ENCODE peak calls at places on chromosomes 2 and 18, in six cellular contexts. Q, A, N, E, F and M are unnamed samples.

GRCh38 chr2:28269019-28269784 is 123.5 kb upstream of the FOSL2 start:
- DNase-seq in Q (no peak), A (peak), N (no peak), E (peak), F (peak), M (peak)

GRCh38 chr2:180983468-180984388 is 3.3 kb downstream of the UBE2E3 start:
- DNase-seq in Q (no peak), A (peak), N (no peak), E (peak), F (peak), M (peak)

GRCh38 chr18:32911660-32912284 is 138.9 kb upstream of the KLHL14 start:
- DNase-seq in Q (no peak), A (no peak), N (no peak), E (no peak), F (peak), M (no peak)

GRCh38 chr2:136351684-136352083 is 233.7 kb upstream of the CXCR4 start:
- DNase-seq in Q (no peak), A (no peak), N (no peak), E (no peak), F (no peak), M (no peak)

GRCh38 chr18:31661965-31662364 is 22.4 kb downstream of the B4GALT6 start:
- DNase-seq in Q (no peak), A (no peak), N (no peak), E (no peak), F (peak), M (no peak)

GRCh38 chr2:166917433-166917832 is 29.2 kb downstream of the XIRP2 start:
- DNase-seq in Q (no peak), A (no peak), N (no peak), E (peak), F (peak), M (no peak)

GRCh38 chr18:39721712-39722111 is 2156.1 kb upstream of the CELF4 start:
- DNase-seq in Q (no peak), A (no peak), N (no peak), E (no peak), F (peak), M (no peak)

GRCh38 chr2:77005522-77005921 is 516.7 kb downstream of the LRRTM4 start:
- DNase-seq in Q (no peak), A (no peak), N (no peak), E (no peak), F (no peak), M (no peak)

GRCh38 chr18:45856526-45856925 is 31.1 kb downstream of the SIGLEC15 start:
- DNase-seq in Q (no peak), A (no peak), N (no peak), E (no peak), F (peak), M (no peak)

GRCh38 chr2:169542433-169542832 is 31.2 kb downstream of the FASTKD1 start:
- DNase-seq in Q (no peak), A (no peak), N (no peak), E (no peak), F (no peak), M (no peak)

GRCh38 chr18:14907420-14907819 is 159.4 kb downstream of the ANKRD30B start:
- DNase-seq in Q (no peak), A (no peak), N (no peak), E (no peak), F (no peak), M (no peak)

GRCh38 chr2:217826505-217826904 is 176.3 kb downstream of the TNS1 start:
- DNase-seq in Q (peak), A (peak), N (no peak), E (no peak), F (no peak), M (peak)

GRCh38 chr2:18176679-18177215 is 298.3 kb downstream of the KCNS3 start:
- DNase-seq in Q (no peak), A (no peak), N (no peak), E (no peak), F (no peak), M (no peak)

GRCh38 chr2:11764359-11764758 is 17.9 kb downstream of the LPIN1 start:
- DNase-seq in Q (no peak), A (peak), N (no peak), E (no peak), F (no peak), M (no peak)

GRCh38 chr2:179936654-179937053 is 70.4 kb downstream of the CWC22 start:
- DNase-seq in Q (no peak), A (peak), N (no peak), E (peak), F (no peak), M (peak)

GRCh38 chr2:3638456-3638810 is 19.6 kb upstream of the ALLC start:
- DNase-seq in Q (no peak), A (no peak), N (peak), E (no peak), F (no peak), M (peak)

GRCh38 chr2:200494048-200494447 is 15.8 kb downstream of the KCTD18 start:
- DNase-seq in Q (no peak), A (no peak), N (no peak), E (no peak), F (no peak), M (no peak)

GRCh38 chr2:199955007-199955338 is 318 bp downstream of the TYW5 start:
- DNase-seq in Q (no peak), A (no peak), N (no peak), E (no peak), F (no peak), M (no peak)

GRCh38 chr2:43426305-43427031 is 169.4 kb downstream of the THADA start:
- DNase-seq in Q (peak), A (peak), N (peak), E (peak), F (peak), M (peak)

GRCh38 chr2:221831051-221831450 is 258.9 kb upstream of the EPHA4 start:
- DNase-seq in Q (no peak), A (no peak), N (no peak), E (no peak), F (no peak), M (no peak)

GRCh38 chr2:183607995-183608394 is 483.8 kb downstream of the NUP35 start:
- DNase-seq in Q (no peak), A (no peak), N (no peak), E (no peak), F (no peak), M (no peak)

GRCh38 chr2:201057715-201058248 is 13.7 kb downstream of the HYCC2 start:
- DNase-seq in Q (no peak), A (no peak), N (no peak), E (no peak), F (no peak), M (no peak)

GRCh38 chr2:182952741-182953450 is 85.4 kb downstream of the NCKAP1 start:
- DNase-seq in Q (no peak), A (no peak), N (no peak), E (no peak), F (peak), M (no peak)

GRCh38 chr2:50181212-50181611 is 850.7 kb downstream of the NRXN1 start:
- DNase-seq in Q (no peak), A (no peak), N (no peak), E (no peak), F (no peak), M (no peak)

GRCh38 chr2:136871424-136871823 is 106.1 kb downstream of the THSD7B start:
- DNase-seq in Q (no peak), A (no peak), N (no peak), E (no peak), F (no peak), M (no peak)

GRCh38 chr2:197711576-197711975 is 6.4 kb downstream of the MARS2 start:
- DNase-seq in Q (no peak), A (no peak), N (no peak), E (no peak), F (peak), M (no peak)

GRCh38 chr18:5107990-5108389 is 89.1 kb downstream of the AKAIN1 start:
- DNase-seq in Q (no peak), A (no peak), N (no peak), E (no peak), F (no peak), M (no peak)

GRCh38 chr2:216205486-216205885 is 96.3 kb downstream of the XRCC5 start:
- DNase-seq in Q (no peak), A (no peak), N (no peak), E (no peak), F (no peak), M (no peak)

GRCh38 chr2:72757177-72757775 is 68.6 kb downstream of the EXOC6B start:
- DNase-seq in Q (no peak), A (no peak), N (no peak), E (peak), F (peak), M (peak)

GRCh38 chr2:58240938-58241755 is at the start of gene FANCL:
- DNase-seq in Q (peak), A (peak), N (peak), E (peak), F (peak), M (peak)

GRCh38 chr18:33761363-33761762 is 183.3 kb downstream of the ASXL3 start:
- DNase-seq in Q (peak), A (no peak), N (no peak), E (peak), F (peak), M (peak)

GRCh38 chr2:110216199-110216598 is 3.9 kb upstream of the MTLN start:
- DNase-seq in Q (no peak), A (no peak), N (no peak), E (no peak), F (no peak), M (no peak)

GRCh38 chr2:110216803-110217202 is 4.5 kb upstream of the MTLN start:
- DNase-seq in Q (no peak), A (no peak), N (no peak), E (no peak), F (no peak), M (no peak)

GRCh38 chr2:110215566-110216158 is 3.3 kb upstream of the MTLN start:
- DNase-seq in Q (no peak), A (no peak), N (no peak), E (no peak), F (no peak), M (no peak)

DNA sequence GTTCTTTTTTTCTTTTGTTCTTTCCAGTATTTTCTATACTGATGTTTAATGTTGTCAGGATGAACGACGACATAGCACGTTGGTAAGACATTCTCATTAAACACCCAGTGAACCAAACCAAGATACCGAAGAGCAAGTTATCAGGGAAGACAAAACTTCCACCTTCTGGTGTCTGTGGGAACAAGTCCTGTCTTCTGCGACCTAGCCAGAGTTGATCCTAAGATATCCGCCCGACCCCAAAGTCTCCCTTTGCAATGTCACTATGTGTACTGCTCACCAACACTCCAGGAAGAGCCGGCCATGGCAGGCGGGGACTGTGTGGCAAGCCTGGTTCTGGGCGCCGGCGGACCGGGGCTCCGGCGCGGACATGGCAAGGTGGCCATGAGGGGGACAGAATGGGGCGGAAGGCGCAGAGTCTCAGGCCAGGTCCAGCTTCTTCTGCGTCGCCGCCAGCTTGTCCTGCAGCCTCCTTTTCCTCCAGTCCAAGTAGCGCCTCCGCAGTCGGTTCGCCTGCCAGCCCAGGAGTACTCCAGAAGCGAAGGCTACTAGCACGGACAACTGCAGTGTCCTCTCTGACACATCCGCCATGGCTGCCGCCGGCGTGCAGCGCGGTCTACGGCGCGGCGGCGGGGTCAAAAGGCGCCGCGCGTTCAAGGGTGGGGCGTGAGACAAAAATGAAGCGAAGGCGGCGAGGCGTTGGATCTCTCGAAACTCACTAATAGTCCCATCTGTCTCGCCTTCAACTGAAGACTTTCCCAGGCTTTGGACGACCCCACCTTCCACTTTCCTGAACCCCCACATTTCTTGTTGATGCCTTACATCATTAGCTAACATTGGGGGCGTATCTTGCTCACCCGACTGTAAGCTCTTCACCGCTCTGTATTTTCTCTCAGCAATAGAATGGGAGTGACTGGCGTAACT is at the start of gene MTLN:
- DNase-seq in Q (peak), A (peak), N (peak), E (peak), F (peak), M (peak)
- TF ChIP-seq POLR2A in Q (peak), A (peak), N (peak), E (peak), F (peak), M (no peak)

DNA sequence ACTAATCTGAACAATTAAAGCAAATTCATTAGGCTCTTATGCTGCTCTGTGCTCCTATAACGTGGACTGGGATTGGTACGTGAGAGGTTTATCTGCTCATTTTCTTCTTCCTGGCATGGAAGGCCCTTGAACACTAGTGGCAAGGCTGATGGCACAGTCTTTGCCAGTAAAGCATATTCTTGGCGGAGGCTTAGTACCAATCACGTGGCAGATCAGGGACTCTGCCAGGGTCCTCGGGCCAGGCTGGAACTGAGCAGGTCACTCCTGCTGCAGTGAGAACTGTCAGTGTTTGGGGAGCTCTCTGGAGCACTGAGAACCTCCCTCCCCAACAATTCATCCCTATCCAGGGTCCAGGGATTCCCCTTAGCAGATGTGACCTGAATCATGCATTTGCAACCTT is 3.7 kb upstream of the ALPK2 start:
- DNase-seq in Q (no peak), A (no peak), N (no peak), E (no peak), F (no peak), M (no peak)
- TF ChIP-seq POLR2A in Q (no peak), A (no peak), N (no peak), E (no peak), F (no peak), M (no peak)

DNA sequence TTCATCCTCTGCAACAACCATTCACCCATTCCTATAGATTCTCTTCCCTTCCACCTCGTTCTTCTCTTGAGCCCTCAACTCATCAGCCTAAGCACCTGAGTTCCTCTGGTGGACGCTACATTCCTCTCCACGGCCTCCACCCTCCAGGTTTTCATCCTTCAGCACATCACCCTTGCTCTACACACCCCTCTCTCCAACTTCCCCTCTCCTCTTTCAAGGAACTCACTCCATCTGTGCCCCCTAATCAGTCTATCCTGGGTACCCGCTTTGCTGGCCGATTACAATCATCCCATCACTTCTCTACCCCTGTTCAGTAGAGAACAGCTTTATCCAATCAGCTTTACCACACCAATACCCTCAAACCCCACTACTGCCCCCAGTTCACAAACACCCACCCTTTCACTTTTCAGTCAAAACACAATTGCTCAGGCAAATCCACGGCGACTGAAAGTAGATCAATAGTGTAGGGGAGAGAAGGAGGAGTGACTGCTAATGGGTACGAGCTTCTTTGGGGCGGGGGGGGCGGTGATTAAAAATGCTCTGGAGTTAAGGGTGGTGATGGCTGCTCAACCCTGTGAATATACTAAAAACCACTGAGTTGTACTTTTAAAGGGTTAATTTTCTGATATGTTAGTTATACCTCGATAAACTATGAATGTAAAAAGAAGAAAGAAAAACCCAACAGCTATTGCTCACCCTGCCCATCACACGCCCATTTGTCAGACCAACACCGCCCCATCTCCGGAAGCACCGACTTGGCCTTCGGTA is 857 bp downstream of the DYM start:
- DNase-seq in Q (peak), A (no peak), N (no peak), E (peak), F (peak), M (no peak)
- TF ChIP-seq POLR2A in Q (no peak), A (no peak), N (no peak), E (no peak), F (no peak), M (no peak)

GRCh38 chr2:75646583-75647425 is at the start of gene MRPL19:
- DNase-seq in Q (peak), A (peak), N (peak), E (peak), F (peak), M (peak)
- TF ChIP-seq POLR2A in Q (peak), A (peak), N (no peak), E (peak), F (peak), M (no peak)

DNA sequence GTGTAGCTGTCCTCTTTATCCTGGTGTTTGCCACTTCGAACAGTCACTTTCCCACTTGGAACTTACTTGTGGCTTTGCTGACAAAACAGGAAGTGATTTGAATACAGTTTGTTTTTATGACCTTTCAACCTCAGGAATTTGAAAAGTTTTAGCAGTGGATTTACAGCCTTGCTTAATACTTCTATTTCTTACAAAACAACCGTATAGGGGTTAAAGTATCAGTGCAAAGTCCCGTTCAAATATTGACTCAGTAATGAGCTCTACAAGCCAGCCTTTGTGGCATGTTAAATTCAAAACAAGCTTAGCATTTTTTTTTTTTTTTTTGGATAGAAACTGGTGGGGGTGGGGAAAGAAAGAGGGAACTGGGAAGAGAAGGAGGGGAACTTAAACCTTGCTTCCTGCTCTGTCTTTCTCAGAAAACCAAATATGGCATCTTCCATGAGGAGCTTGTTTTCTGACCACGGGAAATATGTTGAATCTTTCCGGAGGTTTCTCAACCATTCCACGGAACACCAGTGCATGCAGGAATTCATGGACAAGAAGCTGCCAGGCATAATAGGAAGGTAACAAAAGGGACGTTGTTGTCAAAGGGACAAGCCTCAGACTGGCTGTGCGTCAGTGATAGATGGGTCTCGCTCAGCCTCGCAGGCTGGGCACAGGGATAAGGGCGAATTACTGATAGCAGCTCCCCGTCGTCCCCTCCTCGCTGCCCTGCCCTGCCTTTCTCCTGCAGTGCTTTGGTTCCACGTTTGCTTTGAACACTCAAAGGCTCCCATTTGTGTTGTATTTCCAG is at the start of gene HNMT:
- DNase-seq in Q (peak), A (peak), N (peak), E (peak), F (peak), M (peak)
- TF ChIP-seq POLR2A in Q (peak), A (peak), N (no peak), E (peak), F (no peak), M (no peak)

GRCh38 chr2:47010176-47010575 is 94.6 kb upstream of the MCFD2 start:
- DNase-seq in Q (no peak), A (no peak), N (no peak), E (no peak), F (no peak), M (no peak)
- TF ChIP-seq POLR2A in Q (no peak), A (no peak), N (no peak), E (no peak), F (no peak), M (no peak)

DNA sequence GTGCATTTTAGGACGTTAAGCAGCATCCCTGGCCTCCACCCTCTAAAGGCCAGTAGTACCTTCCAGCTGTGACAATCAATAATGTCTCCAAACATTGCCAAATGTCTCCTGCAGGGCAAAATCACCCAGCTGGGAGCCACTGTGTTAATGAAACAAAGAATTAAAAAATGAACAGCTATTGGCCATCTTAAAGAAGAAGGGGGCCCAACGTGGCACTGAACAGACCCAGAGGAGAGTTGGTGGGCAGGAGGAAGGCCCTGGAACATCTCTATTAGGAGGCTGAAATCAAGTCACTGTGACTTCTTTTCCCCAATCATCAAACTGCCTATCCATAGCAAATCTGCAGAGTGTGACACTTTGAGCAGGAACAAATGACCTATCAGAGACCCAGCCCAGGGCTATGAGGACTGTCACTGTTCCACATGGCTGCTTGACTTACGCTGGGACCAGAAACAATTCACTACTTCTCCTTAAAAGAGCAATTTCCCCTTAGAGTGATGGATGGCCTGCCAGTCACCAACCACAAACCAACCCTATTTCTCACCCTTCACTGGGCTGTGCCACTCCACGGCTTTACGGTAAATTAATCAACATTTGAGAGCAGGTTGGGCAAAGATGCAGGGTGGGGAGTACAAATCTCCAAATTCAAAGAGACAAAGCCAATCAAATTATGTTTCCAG is 35.2 kb upstream of the TEX51 start:
- DNase-seq in Q (no peak), A (no peak), N (no peak), E (no peak), F (no peak), M (no peak)
- TF ChIP-seq POLR2A in Q (no peak), A (no peak), N (no peak), E (no peak), F (no peak), M (no peak)

GRCh38 chr18:3595282-3596273 is 145.6 kb downstream of the TGIF1 start:
- DNase-seq in Q (peak), A (peak), N (peak), E (peak), F (peak), M (no peak)
- TF ChIP-seq POLR2A in Q (no peak), A (peak), N (peak), E (peak), F (peak), M (no peak)

GRCh38 chr18:3179430-3180089 is 40.2 kb downstream of the MYOM1 start:
- DNase-seq in Q (no peak), A (no peak), N (no peak), E (no peak), F (no peak), M (no peak)
- TF ChIP-seq POLR2A in Q (no peak), A (no peak), N (no peak), E (no peak), F (no peak), M (no peak)